ENCODE peak calls at places on chromosomes 3 and 15, in seven cellular contexts. Q, W, P, A, N, X and S are unnamed samples.

GRCh38 chr15:71651750-71652186 is 158.6 kb upstream of the NR2E3 start:
- ATAC-seq in Q (no peak), W (no peak), P (no peak), A (no peak), N (no peak), X (peak), S (no peak)

GRCh38 chr3:123385981-123386380 is 62.9 kb downstream of the ADCY5 start:
- ATAC-seq in Q (no peak), W (no peak), P (no peak), A (no peak), N (no peak), X (peak), S (no peak)

GRCh38 chr15:93168913-93169312 is 79.9 kb upstream of the RGMA start:
- ATAC-seq in Q (no peak), W (no peak), P (no peak), A (no peak), N (no peak), X (no peak), S (no peak)

GRCh38 chr3:121698513-121698912 is 37.8 kb upstream of the HCLS1 start:
- ATAC-seq in Q (no peak), W (no peak), P (no peak), A (no peak), N (no peak), X (no peak), S (no peak)

GRCh38 chr15:33031324-33031736 is 163.2 kb downstream of the FMN1 start:
- ATAC-seq in Q (no peak), W (no peak), P (no peak), A (no peak), N (no peak), X (no peak), S (peak)

GRCh38 chr3:123467051-123467450 is 18.2 kb upstream of the ADCY5 start:
- ATAC-seq in Q (no peak), W (no peak), P (no peak), A (no peak), N (no peak), X (no peak), S (no peak)

GRCh38 chr3:174072675-174073074 is 675.1 kb downstream of the NLGN1 start:
- ATAC-seq in Q (no peak), W (no peak), P (no peak), A (no peak), N (no peak), X (no peak), S (no peak)

GRCh38 chr3:150743508-150743907 is 19.5 kb downstream of the SIAH2 start:
- ATAC-seq in Q (no peak), W (no peak), P (no peak), A (no peak), N (no peak), X (no peak), S (no peak)

GRCh38 chr3:178446054-178446453 is 90.2 kb upstream of the KCNMB2 start:
- ATAC-seq in Q (no peak), W (no peak), P (no peak), A (no peak), N (no peak), X (no peak), S (no peak)

GRCh38 chr3:191005790-191006189 is 143.3 kb upstream of the GMNC start:
- ATAC-seq in Q (no peak), W (no peak), P (no peak), A (no peak), N (no peak), X (no peak), S (no peak)

GRCh38 chr3:79414821-79415220 is 353.0 kb downstream of the ROBO1 start:
- ATAC-seq in Q (peak), W (no peak), P (no peak), A (no peak), N (no peak), X (peak), S (no peak)

GRCh38 chr15:39663684-39664083 is 82.8 kb downstream of the THBS1 start:
- ATAC-seq in Q (no peak), W (no peak), P (no peak), A (no peak), N (no peak), X (no peak), S (no peak)

GRCh38 chr3:72123908-72124441 is 339.0 kb upstream of the PROK2 start:
- ATAC-seq in Q (peak), W (no peak), P (peak), A (no peak), N (peak), X (peak), S (peak)

GRCh38 chr3:119570229-119570628 is 9.1 kb upstream of the ADPRH start:
- ATAC-seq in Q (no peak), W (no peak), P (no peak), A (no peak), N (no peak), X (peak), S (peak)

GRCh38 chr3:38136272-38136806 is 588 bp downstream of the ACAA1 start:
- ATAC-seq in Q (no peak), W (no peak), P (peak), A (no peak), N (no peak), X (no peak), S (peak)

GRCh38 chr15:81888748-81889479 is 156.9 kb downstream of the MEX3B start:
- ATAC-seq in Q (no peak), W (no peak), P (no peak), A (no peak), N (no peak), X (peak), S (no peak)

GRCh38 chr15:59838900-59839299 is 149.8 kb upstream of the BNIP2 start:
- ATAC-seq in Q (no peak), W (peak), P (no peak), A (peak), N (no peak), X (no peak), S (no peak)

GRCh38 chr3:25945366-25945765 is 155.5 kb downstream of the OXSM start:
- ATAC-seq in Q (no peak), W (no peak), P (no peak), A (no peak), N (no peak), X (no peak), S (no peak)

GRCh38 chr3:114223146-114223545 is 14.2 kb downstream of the ZNF80 start:
- ATAC-seq in Q (no peak), W (peak), P (no peak), A (peak), N (peak), X (no peak), S (peak)